ENCODE peak calls at places on chromosomes 5 and 9, in ten cellular contexts. A is endothelial cell of umbilical vein; F is activated effector memory CD4-positive, alpha-beta T cell treated with anti-CD3 and anti-CD28 coated beads, Interleukin-2, amount 50 U/mL, for 16 hours; T is DMS153; D is hippocampal formation; H is Ammon's horn; U is HS-27A; N is SJSA1; W is GM12891; G is AG08396. J is an unnamed sample.

GRCh38 chr5:56190500-56190899 is 42.6 kb downstream of the ANKRD55 start:
- DNase-seq in A (peak; percentile 96), F (no peak), T (no peak), D (no peak), H (peak; percentile 73), U (no peak), N (peak; percentile 52), W (no peak), G (no peak), J (peak; percentile 48)

GRCh38 chr9:128716581-128717254 is 7.2 kb downstream of the ZDHHC12 start:
- DNase-seq in A (no peak), F (no peak), T (no peak), D (no peak), H (no peak), U (no peak), N (no peak), W (no peak), G (no peak), J (no peak)

GRCh38 chr9:104572612-104573011 is 3.6 kb downstream of the OR13C8 start:
- DNase-seq in A (no peak), F (no peak), T (no peak), D (no peak), H (no peak), U (no peak), N (no peak), W (no peak), G (no peak), J (no peak)

GRCh38 chr9:13173553-13173952 is 105.9 kb downstream of the MPDZ start:
- DNase-seq in A (no peak), F (no peak), T (no peak), D (no peak), H (peak; percentile 35), U (no peak), N (no peak), W (no peak), G (no peak), J (no peak)

GRCh38 chr9:24961787-24962186 is 416.1 kb upstream of the IZUMO3 start:
- DNase-seq in A (no peak), F (no peak), T (no peak), D (no peak), H (no peak), U (no peak), N (no peak), W (no peak), G (no peak), J (no peak)

GRCh38 chr5:104951829-104952228 is 1389.2 kb upstream of the NUDT12 start:
- DNase-seq in A (no peak), F (no peak), T (no peak), D (no peak), H (no peak), U (no peak), N (no peak), W (no peak), G (no peak), J (no peak)

GRCh38 chr5:80269991-80270438 is 14.2 kb upstream of the SERINC5 start:
- DNase-seq in A (no peak), F (no peak), T (no peak), D (no peak), H (no peak), U (no peak), N (no peak), W (no peak), G (no peak), J (no peak)

GRCh38 chr5:177233206-177233605 is 70.3 kb downstream of the RAB24 start:
- DNase-seq in A (no peak), F (no peak), T (no peak), D (no peak), H (no peak), U (no peak), N (no peak), W (no peak), G (no peak), J (no peak)

GRCh38 chr9:85408494-85408893 is 333.3 kb downstream of the AGTPBP1 start:
- DNase-seq in A (no peak), F (no peak), T (peak; percentile 89), D (no peak), H (no peak), U (no peak), N (no peak), W (no peak), G (no peak), J (no peak)

GRCh38 chr5:75510417-75510835 is 1.0 kb downstream of the CERT1 start:
- DNase-seq in A (no peak), F (no peak), T (no peak), D (no peak), H (no peak), U (no peak), N (peak; percentile 43), W (no peak), G (peak; percentile 53), J (peak; percentile 20)

J was measured in AG08395.